ENCODE peak calls at places on chromosomes 7 and 10, in eight cellular contexts. D, L, M, K, B, X, G and F are unnamed samples. For H3K4me1 and H3K27me3, the result is how much of the 10 kb centered on the place peaks cover.

GRCh38 chr7:44561962-44562621 is 11.6 kb downstream of the DDX56 start:
- DNase-seq in B (no peak), D (no peak), X (peak), M (no peak), G (peak), K (no peak), L (no peak), F (no peak)

GRCh38 chr7:46772740-46773139 is 809.2 kb downstream of the TNS3 start:
- DNase-seq in G (no peak), X (no peak), B (no peak), K (no peak), L (no peak), D (no peak), M (no peak), F (no peak)

GRCh38 chr7:150972094-150972493 is 6.0 kb downstream of the KCNH2 start:
- DNase-seq in L (no peak), M (peak), X (no peak), K (no peak), B (no peak), G (peak), D (no peak), F (no peak)

GRCh38 chr7:70434376-70434775 is 697.6 kb upstream of the GALNT17 start:
- DNase-seq in B (no peak), G (no peak), X (peak), K (no peak), D (no peak), M (no peak), L (no peak), F (no peak)

GRCh38 chr7:112199035-112199655 is 7.1 kb downstream of the DOCK4 start:
- DNase-seq in K (no peak), M (no peak), L (no peak), B (peak), D (no peak), G (no peak), X (peak), F (peak)

GRCh38 chr10:5446390-5446926 is 34.1 kb downstream of the NET1 start:
- DNase-seq in G (peak), B (peak), M (peak), D (peak), L (peak), K (peak), X (peak), F (peak)

GRCh38 chr7:3114917-3115316 is 71.2 kb upstream of the CARD11 start:
- DNase-seq in L (no peak), X (no peak), M (no peak), D (no peak), K (no peak), B (no peak), G (no peak), F (no peak)

GRCh38 chr7:84790873-84791272 is 396.0 kb downstream of the SEMA3D start:
- DNase-seq in X (peak), D (no peak), G (no peak), K (no peak), M (peak), L (no peak), B (no peak), F (peak)

GRCh38 chr7:51376420-51377092 is 59.9 kb upstream of the COBL start:
- DNase-seq in K (no peak), B (no peak), X (peak), G (no peak), D (no peak), L (no peak), M (no peak), F (peak)
- H3K27ac ChIP-seq in K (no peak), B (no peak), X (no peak), G (no peak), D (no peak), L (no peak), M (no peak), F (no peak)

GRCh38 chr10:652226-652625 is 37.2 kb downstream of the DIP2C start:
- DNase-seq in M (peak), D (no peak), L (no peak), G (no peak), B (no peak), K (no peak), X (no peak), F (no peak)

GRCh38 chr10:655184-655583 is 34.3 kb downstream of the DIP2C start:
- DNase-seq in G (no peak), M (no peak), D (no peak), L (no peak), X (no peak), K (no peak), B (no peak), F (no peak)

GRCh38 chr10:653991-654646 is 35.3 kb downstream of the DIP2C start:
- DNase-seq in K (no peak), G (peak), D (no peak), L (no peak), M (peak), X (no peak), B (no peak), F (no peak)

GRCh38 chr10:656883-657282 is 32.6 kb downstream of the DIP2C start:
- DNase-seq in G (no peak), D (no peak), L (no peak), B (no peak), K (no peak), M (peak), X (no peak), F (no peak)

DNA sequence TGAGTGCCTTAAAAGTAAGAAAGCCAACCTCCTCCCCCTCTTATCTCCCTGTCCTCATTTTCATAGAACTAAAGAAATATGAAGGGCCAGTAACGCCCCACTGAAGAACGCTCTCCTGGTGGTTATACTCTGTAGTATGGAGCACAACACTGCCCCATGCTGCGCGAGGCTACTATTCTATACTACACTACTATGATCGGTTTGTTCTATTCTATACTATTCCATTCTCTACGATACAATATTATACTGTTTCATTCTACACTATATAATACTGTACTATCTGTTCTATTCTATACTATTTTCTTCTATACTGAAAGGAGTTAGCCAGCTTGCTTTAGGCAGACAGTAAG is 34.8 kb downstream of the DIP2C start:
- DNase-seq in B (no peak), M (no peak), K (no peak), G (no peak), X (no peak), L (no peak), D (no peak), F (no peak)
- H3K4me1 ChIP-seq in B (under half), M (under half), K (under half), G (half or more), X (under half), L (under half), D (under half), F (under half)

GRCh38 chr10:124446830-124447740 is 2.8 kb downstream of the NKX1-2 start:
- DNase-seq in L (no peak), M (no peak), D (no peak), X (no peak), G (no peak), K (no peak), B (no peak), F (no peak)
- H3K27me3 ChIP-seq in L (under half), M (under half), D (under half), X (half or more), G (under half), K (under half), B (half or more), F (under half)

DNA sequence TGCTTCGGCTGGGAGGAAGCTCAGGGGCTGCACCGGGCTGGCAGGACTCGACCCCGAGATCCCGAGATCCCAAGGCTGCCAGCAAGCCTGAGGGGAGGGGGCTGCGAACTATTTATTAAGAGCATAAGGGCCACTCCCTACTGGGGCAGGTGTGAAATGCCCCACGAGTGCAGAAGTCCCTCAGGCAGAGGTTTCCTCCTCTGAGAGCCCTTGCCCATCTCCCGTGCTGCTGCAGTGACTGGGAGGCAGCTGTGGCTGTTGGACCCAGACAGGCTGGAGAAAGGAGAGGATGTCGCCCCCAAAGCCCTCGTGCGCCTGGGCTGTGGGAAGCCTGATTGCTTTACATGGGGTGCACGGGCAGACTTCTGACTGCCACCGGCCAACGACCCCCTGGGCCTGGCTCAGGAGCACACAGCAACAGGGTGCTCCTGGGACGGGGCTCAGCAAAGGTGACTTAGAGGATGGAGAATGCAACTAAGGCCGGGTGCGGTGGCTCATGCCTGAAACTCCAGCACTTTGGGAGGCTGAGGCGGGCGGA is 39.8 kb downstream of the RGS10 start:
- DNase-seq in L (no peak), M (no peak), X (no peak), B (no peak), D (no peak), G (no peak), K (no peak), F (no peak)
- H3K27ac ChIP-seq in L (peak), M (no peak), X (no peak), B (no peak), D (no peak), G (no peak), K (no peak), F (no peak)

GRCh38 chr10:126014309-126014708 is 117.9 kb downstream of the FANK1 start:
- DNase-seq in K (no peak), X (peak), G (no peak), D (no peak), L (no peak), B (no peak), M (no peak), F (no peak)

GRCh38 chr10:126013489-126014281 is 117.3 kb downstream of the FANK1 start:
- DNase-seq in K (no peak), B (peak), M (no peak), D (no peak), X (peak), G (no peak), L (no peak), F (peak)

GRCh38 chr10:126012485-126012884 is 116.1 kb downstream of the FANK1 start:
- DNase-seq in X (peak), M (no peak), B (no peak), K (no peak), L (no peak), D (no peak), G (no peak), F (no peak)

GRCh38 chr10:126009590-126009989 is 113.2 kb downstream of the FANK1 start:
- DNase-seq in X (no peak), M (no peak), D (no peak), G (no peak), L (no peak), B (no peak), K (no peak), F (no peak)

GRCh38 chr10:126011995-126012394 is 115.6 kb downstream of the FANK1 start:
- DNase-seq in M (no peak), L (peak), X (no peak), B (no peak), K (no peak), D (no peak), G (no peak), F (no peak)
- H3K4me1 ChIP-seq in M (under half), L (under half), X (under half), B (under half), K (under half), D (under half), G (under half), F (under half)

GRCh38 chr7:155392726-155393570 is 65.0 kb upstream of the EN2 start:
- DNase-seq in X (peak), D (no peak), G (no peak), B (no peak), M (no peak), K (no peak), L (no peak), F (no peak)
- H3K27me3 ChIP-seq in X (under half), D (under half), G (under half), B (under half), M (under half), K (under half), L (under half), F (under half)